ENCODE peak calls at places on chromosomes 13 and 19, in four cellular contexts. C is GM12865, A is K562, B is AG09319. G is an unnamed sample.

GRCh38 chr19:18543814-18544475 is 572 bp upstream of the FKBP8 start:
- DNase-seq in C (peak), A (peak), B (no peak), G (peak)

GRCh38 chr13:98142427-98143156 is at the start of gene FARP1:
- DNase-seq in C (peak), A (peak), B (peak), G (peak)

GRCh38 chr13:98080280-98080679 is 62.6 kb upstream of the FARP1 start:
- DNase-seq in C (no peak), A (no peak), B (no peak), G (no peak)

GRCh38 chr19:2016041-2016807 is 710 bp upstream of the BTBD2 start:
- DNase-seq in C (peak), A (peak), B (peak), G (no peak)

GRCh38 chr19:2394054-2394668 is 33.2 kb downstream of the TIMM13 start:
- DNase-seq in C (peak), A (no peak), B (no peak), G (no peak)

GRCh38 chr19:44113784-44114390 is 688 bp downstream of the ZNF225 start:
- DNase-seq in C (no peak), A (no peak), B (no peak), G (peak)

GRCh38 chr13:29707876-29708543 is 112.5 kb upstream of the SLC7A1 start:
- DNase-seq in C (peak), A (peak), B (peak), G (peak)

GRCh38 chr13:99154064-99154463 is 46.6 kb upstream of the UBAC2 start:
- DNase-seq in C (peak), A (no peak), B (no peak), G (no peak)

GRCh38 chr13:46615888-46616531 is 63.0 kb downstream of the LRCH1 start:
- DNase-seq in C (no peak), A (no peak), B (no peak), G (no peak)

GRCh38 chr13:35729926-35730627 is 253.6 kb upstream of the MAB21L1 start:
- DNase-seq in C (peak), A (no peak), B (no peak), G (no peak)

GRCh38 chr19:48737360-48737998 is 2.9 kb downstream of the RASIP1 start:
- DNase-seq in C (no peak), A (peak), B (no peak), G (no peak)

GRCh38 chr19:48739400-48739825 is 997 bp downstream of the RASIP1 start:
- DNase-seq in C (no peak), A (peak), B (no peak), G (no peak)

GRCh38 chr19:48740705-48741030 is 258 bp upstream of the RASIP1 start:
- DNase-seq in C (no peak), A (no peak), B (no peak), G (no peak)

GRCh38 chr19:48739835-48740704 is at the start of gene RASIP1:
- DNase-seq in C (no peak), A (no peak), B (no peak), G (peak)

DNA sequence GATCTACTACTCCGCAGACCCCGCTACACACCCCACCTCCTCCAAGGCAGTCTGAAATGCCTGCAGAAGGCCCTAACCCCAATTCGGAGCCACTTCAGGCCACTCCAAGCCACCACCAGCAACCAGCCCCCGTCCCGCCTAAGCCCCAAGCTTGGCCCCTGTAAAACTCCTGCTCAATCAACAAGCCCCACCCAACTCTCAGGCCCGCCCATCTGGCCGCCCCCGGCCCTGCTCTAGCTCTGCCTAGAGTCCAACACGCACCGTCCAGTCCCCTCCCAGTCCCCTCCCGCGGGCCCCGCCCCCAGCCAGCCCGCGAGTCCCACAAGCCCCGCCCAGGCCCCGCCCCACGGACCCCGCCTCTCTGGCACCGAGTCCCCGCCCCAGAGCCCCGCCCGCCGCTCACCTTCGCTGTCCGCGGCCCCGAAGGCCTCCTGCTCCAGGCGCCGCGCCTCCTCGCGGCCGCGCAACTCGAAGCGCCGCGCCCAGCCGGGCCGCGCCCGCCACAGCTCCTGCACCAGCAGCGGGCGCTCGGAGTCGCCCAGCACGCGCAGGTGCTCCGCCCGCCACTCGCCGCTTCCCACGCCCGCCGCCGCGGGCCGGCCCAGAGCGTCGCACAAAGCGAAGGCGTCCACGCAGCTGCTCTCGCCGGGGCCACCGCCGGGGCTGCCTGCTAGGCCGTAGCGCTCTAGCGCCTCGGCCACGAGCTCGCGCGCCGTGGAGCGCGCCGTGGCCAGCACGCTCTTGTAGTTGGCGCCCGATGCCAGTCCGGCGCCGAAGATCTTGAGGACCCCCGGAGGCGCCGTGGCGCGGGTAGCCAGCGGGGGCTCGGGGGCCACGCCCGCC is 1.6 kb downstream of the RASIP1 start:
- DNase-seq in C (peak), A (peak), B (no peak), G (peak)
- TF ChIP-seq CTCF in C (peak), A (no peak), B (no peak), G (peak)

DNA sequence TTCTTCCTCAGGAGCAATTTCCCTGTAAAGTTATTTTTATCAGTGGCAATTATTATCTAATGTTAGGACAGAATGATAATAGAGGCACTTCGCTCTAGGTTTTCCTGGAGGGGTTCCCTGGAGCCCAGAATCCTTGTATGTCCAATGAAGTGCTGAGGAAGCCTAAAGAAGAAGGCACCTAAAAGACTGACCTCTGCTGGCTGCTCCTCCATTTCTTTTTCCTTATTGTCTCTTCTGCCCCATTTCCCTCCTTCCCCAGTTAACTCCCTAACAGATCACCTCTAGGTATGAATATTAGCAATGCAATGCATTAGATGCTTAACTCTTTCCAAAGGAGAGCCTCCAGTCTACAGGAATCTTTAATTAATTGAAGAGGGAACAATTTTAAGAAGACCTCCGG is 985.4 kb downstream of the DIAPH3 start:
- DNase-seq in C (no peak), A (no peak), B (no peak), G (no peak)
- TF ChIP-seq CTCF in C (no peak), A (no peak), B (peak), G (no peak)

GRCh38 chr19:31002852-31003251 is 346.4 kb downstream of the TSHZ3 start:
- DNase-seq in C (no peak), A (no peak), B (no peak), G (no peak)
- TF ChIP-seq CTCF in C (no peak), A (no peak), B (peak), G (no peak)

DNA sequence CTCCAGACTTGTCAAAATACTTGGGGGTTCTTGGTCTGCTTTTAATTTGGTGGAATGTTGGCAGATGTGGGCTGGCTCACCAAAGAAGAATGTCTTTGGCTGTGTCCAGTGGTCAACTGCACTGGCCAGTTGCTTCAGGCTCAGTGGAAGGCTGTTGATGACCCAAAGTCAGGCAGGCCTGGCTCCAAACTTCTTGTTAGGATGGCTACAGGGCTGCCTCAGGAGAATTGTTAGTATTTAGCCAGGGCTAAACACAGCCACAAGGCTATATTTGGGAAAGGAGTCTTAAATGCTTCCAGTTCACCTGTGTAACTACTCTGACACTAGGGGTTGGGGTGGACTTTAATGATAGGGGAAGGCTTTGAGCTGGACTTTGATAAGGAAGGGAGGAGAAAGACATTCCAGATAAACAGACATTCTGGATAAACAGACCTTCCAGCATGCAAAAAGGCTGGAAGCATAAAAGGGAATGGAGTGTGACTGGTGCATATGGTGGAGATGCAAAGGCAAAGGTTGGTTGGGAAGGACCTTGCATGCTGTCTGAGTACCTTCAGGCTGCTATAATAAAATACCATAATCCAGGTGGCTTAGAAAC is 116.8 kb downstream of the FOXO1 start:
- DNase-seq in C (no peak), A (no peak), B (peak), G (no peak)
- TF ChIP-seq CTCF in C (no peak), A (no peak), B (no peak), G (no peak)

DNA sequence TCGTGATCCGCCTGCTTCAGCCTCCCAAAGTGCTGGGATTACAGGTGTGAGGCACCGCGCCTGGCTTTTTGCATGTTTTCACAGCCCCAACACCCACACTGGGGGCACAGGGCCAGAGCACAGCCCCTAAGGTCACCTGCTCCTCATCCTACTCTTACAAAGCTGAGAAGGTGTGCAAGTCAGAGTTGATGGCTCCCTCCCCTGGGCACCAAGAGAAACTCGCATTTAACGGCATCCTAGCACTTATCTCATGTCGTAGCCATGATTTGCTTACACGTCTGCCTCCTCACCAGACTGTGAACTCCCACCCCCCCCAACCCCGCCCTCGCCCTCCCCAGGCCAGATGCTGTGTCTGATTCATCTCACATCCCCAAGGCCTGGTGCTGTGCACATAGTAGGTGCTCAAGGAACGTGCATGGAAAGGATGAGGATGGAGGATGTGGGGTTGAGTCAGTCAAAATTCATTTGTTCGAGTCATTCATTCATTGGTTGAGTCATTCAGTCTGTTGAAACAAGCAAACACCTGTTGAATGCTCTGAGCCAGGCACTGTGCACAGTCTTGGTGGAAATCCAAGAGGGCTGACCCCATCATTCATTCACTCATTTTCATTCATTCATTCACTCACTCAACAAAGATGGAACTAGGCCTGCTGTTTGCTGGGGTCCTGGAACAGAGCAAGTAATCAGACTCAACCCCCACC is 11.3 kb downstream of the SHANK1 start:
- DNase-seq in C (no peak), A (no peak), B (no peak), G (no peak)
- TF ChIP-seq CTCF in C (no peak), A (no peak), B (no peak), G (no peak)

G was measured in endothelial cell.